ENCODE peak calls at places on chromosomes 4 and X, in five cellular contexts. B is fibroblast of lung; W is H9; H is CD4-positive, alpha-beta T cell; J is CD8-positive, alpha-beta T cell. Y is an unnamed sample.

GRCh38 chr4:4386736-4387392 is at the start of gene NSG1:
- DNase-seq in W (no peak), J (no peak), H (peak), B (no peak), Y (no peak)

GRCh38 chr4:112704322-112704721 is 67.4 kb downstream of the LARP7 start:
- DNase-seq in W (no peak), B (no peak), J (no peak), H (no peak), Y (no peak)

GRCh38 chrX:72029473-72030411 is 102.0 kb downstream of the RTL5 start:
- DNase-seq in H (no peak), W (peak), J (no peak), B (peak), Y (no peak)

GRCh38 chr4:42904986-42905385 is 12.5 kb downstream of the GRXCR1 start:
- DNase-seq in B (no peak), H (no peak), J (no peak), W (no peak), Y (no peak)

GRCh38 chr4:153151535-153152452 is 52.4 kb upstream of the TRIM2 start:
- DNase-seq in J (no peak), B (peak), W (peak), H (no peak), Y (no peak)

GRCh38 chrX:34638116-34638515 is 19.0 kb downstream of the TMEM47 start:
- DNase-seq in W (no peak), J (no peak), H (no peak), B (peak), Y (no peak)

GRCh38 chr4:77994194-77994721 is 62.9 kb upstream of the FRAS1 start:
- DNase-seq in H (no peak), W (peak), J (no peak), B (peak), Y (no peak)

GRCh38 chrX:49192722-49193328 is 6.7 kb upstream of the PRICKLE3 start:
- DNase-seq in J (no peak), W (peak), H (no peak), B (peak), Y (no peak)

GRCh38 chrX:130260316-130260715 is 8.4 kb downstream of the ZNF280C start:
- DNase-seq in W (no peak), H (no peak), J (no peak), B (peak), Y (no peak)

GRCh38 chr4:155612074-155612473 is 54.6 kb upstream of the GUCY1A1 start:
- DNase-seq in W (no peak), J (no peak), H (no peak), B (no peak), Y (no peak)

GRCh38 chr4:91636083-91636482 is 667.7 kb upstream of the GRID2 start:
- DNase-seq in W (no peak), J (no peak), H (no peak), B (no peak), Y (no peak)

GRCh38 chrX:133657455-133657854 is 242.2 kb upstream of the GPC4 start:
- DNase-seq in B (no peak), H (no peak), J (no peak), W (no peak), Y (no peak)

GRCh38 chr4:75995727-75996126 is 5.0 kb upstream of the SDAD1 start:
- DNase-seq in H (no peak), W (no peak), B (peak), J (no peak), Y (no peak)

GRCh38 chr4:75992462-75992861 is 1.7 kb upstream of the SDAD1 start:
- DNase-seq in J (no peak), H (no peak), W (no peak), B (no peak), Y (no peak)

GRCh38 chr4:75985116-75985515 is 5.6 kb downstream of the SDAD1 start:
- DNase-seq in W (no peak), H (no peak), J (no peak), B (peak), Y (no peak)

GRCh38 chr4:75990129-75990528 is 616 bp downstream of the SDAD1 start:
- DNase-seq in H (no peak), J (no peak), W (no peak), B (peak), Y (no peak)
- H3K27ac ChIP-seq in H (peak), J (peak), W (no peak), B (peak), Y (peak)

DNA sequence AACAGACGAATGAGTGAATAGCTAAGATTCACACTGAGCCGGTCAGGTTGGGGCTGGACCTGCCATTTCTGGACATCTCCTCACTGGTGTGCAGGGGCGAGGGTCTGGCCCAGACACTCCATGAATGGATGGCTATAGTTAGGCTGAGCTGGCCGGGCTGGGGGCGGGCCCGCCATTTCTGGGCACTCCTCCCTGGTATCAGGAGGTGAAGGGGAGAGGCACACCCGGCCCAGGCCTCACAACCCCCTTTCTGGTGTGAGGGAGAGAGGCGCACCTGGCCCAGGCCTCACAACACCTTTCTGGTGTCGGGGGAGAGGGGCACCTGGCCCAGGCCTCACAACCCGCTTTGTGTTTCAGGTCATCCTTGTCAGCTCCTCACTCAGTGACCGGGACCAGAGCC is 203.2 kb upstream of the PSAPL1 start:
- DNase-seq in J (no peak), B (no peak), H (no peak), W (no peak), Y (no peak)
- H3K27ac ChIP-seq in J (no peak), B (no peak), H (no peak), W (no peak), Y (no peak)

GRCh38 chr4:64935469-64936001 is 526.3 kb upstream of the TECRL start:
- DNase-seq in J (no peak), H (no peak), B (no peak), W (no peak), Y (no peak)

GRCh38 chr4:64940698-64941097 is 531.4 kb upstream of the TECRL start:
- DNase-seq in H (no peak), W (no peak), B (no peak), J (no peak), Y (no peak)
- H3K27ac ChIP-seq in H (no peak), W (no peak), B (no peak), J (no peak), Y (no peak)

GRCh38 chr4:169334335-169334734 is 63.6 kb upstream of the SH3RF1 start:
- DNase-seq in B (no peak), W (no peak), J (no peak), H (no peak), Y (no peak)

GRCh38 chr4:169330811-169331210 is 60.1 kb upstream of the SH3RF1 start:
- DNase-seq in H (no peak), J (no peak), W (no peak), B (no peak), Y (no peak)

GRCh38 chr4:169335331-169335730 is 64.6 kb upstream of the SH3RF1 start:
- DNase-seq in B (no peak), J (no peak), H (no peak), W (no peak), Y (no peak)

GRCh38 chr4:169332595-169332994 is 61.8 kb upstream of the SH3RF1 start:
- DNase-seq in W (no peak), B (no peak), H (no peak), J (no peak), Y (no peak)

GRCh38 chr4:169333265-169333664 is 62.5 kb upstream of the SH3RF1 start:
- DNase-seq in J (no peak), H (no peak), B (no peak), W (no peak), Y (no peak)
- H3K27ac ChIP-seq in J (no peak), H (no peak), B (no peak), W (no peak), Y (no peak)

GRCh38 chr4:2462992-2463762 is 5.7 kb upstream of the RNF4 start:
- DNase-seq in W (peak), J (no peak), B (no peak), H (no peak), Y (no peak)
- H3K27ac ChIP-seq in W (no peak), J (no peak), B (no peak), H (no peak), Y (peak)

DNA sequence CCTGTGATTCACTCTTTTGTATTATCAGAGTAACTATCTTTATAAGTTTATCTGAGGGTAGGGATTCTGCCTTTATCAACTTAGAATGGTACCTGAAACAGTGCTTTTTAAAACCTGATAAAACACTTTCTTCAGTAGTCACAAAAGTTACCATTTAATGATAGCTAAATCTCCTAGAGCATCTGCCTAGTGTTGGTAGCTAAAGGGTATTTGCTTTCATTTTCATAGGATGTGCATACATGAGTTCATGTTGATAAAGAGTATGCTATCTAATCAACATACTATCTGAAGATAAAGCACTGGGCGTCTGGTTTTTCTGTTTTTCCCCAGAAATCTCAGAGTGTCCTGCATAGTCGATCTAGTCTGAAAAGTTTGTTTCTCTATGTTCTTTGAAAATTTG is 75.1 kb downstream of the ADGRL3 start:
- DNase-seq in J (no peak), H (no peak), B (no peak), W (no peak), Y (no peak)
- H3K27ac ChIP-seq in J (no peak), H (no peak), B (no peak), W (no peak), Y (no peak)

GRCh38 chr4:41640905-41641304 is 102.9 kb downstream of the LIMCH1 start:
- DNase-seq in J (no peak), H (no peak), B (no peak), W (no peak), Y (no peak)
- H3K27ac ChIP-seq in J (no peak), H (no peak), B (no peak), W (no peak), Y (no peak)

DNA sequence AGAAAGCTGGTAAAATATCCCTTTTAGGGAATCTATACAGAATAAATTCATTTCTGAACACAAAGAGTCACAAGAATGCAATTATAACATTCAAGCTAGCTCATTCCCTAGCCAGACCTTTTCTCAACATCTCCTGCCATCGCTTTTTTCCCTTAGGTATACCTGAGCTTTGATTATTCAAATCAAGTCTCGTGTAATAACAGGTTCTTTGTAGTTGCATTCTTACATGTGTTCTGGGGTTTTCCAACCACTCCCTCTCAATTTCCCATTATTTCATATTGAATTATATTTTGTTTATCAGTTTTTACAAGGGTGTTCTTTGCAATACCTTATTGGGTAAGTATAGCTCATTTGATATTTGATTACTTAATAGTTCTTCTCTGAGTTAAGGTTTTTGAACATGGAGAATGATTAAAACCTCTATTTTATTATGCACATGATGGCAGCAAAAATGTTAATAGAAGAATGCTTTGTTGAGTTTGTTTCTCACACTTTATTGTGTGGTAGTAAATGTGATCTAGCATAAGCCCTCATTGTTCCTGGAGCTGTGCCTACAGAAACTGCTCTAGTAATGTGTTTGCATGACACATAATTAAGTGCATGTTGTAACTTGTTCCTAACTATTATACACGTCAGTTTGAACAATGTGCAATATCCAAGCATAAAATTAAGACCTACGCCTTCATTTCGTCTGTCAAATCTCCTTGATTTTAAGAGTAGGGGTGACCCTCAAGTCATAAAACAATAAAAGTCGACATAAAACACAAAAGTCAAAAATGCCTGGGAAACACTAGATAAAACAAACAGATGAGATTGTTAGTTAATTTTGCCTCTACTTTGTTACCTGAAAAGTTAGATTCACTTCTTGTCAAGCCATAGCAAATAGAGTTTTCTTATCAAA is 124.0 kb upstream of the POF1B start:
- DNase-seq in J (no peak), H (no peak), B (no peak), W (no peak), Y (no peak)
- H3K27ac ChIP-seq in J (no peak), H (no peak), B (no peak), W (no peak), Y (no peak)

DNA sequence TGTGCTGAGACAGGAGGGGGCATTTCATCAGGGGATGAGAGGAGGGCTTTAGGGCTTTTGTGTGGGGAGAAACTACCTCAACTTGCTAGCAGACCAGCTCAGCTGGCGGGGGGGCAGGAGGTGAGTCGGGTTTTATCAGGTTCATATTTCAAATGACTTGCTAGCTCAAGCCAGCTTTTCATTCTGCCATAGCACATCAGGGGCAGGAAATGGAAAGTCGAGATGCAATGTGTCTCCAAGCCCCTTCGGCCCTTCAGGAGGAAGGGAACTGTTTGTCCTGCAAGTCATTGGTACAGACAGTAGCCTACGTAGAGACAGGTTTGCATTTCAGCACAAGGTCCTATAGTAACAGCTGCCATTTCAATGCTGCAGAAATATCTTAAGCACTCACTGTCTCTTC is 194.1 kb downstream of the PTTG2 start:
- DNase-seq in J (no peak), W (no peak), H (no peak), B (no peak), Y (no peak)
- H3K27ac ChIP-seq in J (no peak), W (no peak), H (no peak), B (no peak), Y (no peak)

Y was measured in psoas muscle.